ENCODE peak calls at places on chromosomes 12 and 14, in seven cellular contexts. One of them, this sample, is unnamed.

GRCh38 chr14:52700701-52701172 is 5.4 kb upstream of the ERO1A start:
- DNase-seq in NCI-H1417 treated with DMSO at 0.1 percent for 48 hours: no peak
- DNase-seq in GM10248: no peak
- DNase-seq in pancreas: no peak
- DNase-seq in trophoblast cell: no peak
- DNase-seq in activated CD4-positive, alpha-beta T cell treated with anti-CD3 and anti-CD28 coated beads, Interleukin-2, amount 50 U/mL, for 1 hour: no peak
- DNase-seq in stimulated activated CD8-positive, alpha-beta memory T cell treated with anti-CD3 and anti-CD28 coated beads, Interleukin-4, amount 100 ng/mL, for 4 hours: no peak
- DNase-seq in this sample: no peak

GRCh38 chr12:57175428-57176138 is 28.2 kb upstream of the LRP1-AS start:
- DNase-seq in NCI-H1417 treated with DMSO at 0.1 percent for 48 hours: peak
- DNase-seq in GM10248: peak
- DNase-seq in pancreas: peak
- DNase-seq in trophoblast cell: peak
- DNase-seq in activated CD4-positive, alpha-beta T cell treated with anti-CD3 and anti-CD28 coated beads, Interleukin-2, amount 50 U/mL, for 1 hour: peak
- DNase-seq in stimulated activated CD8-positive, alpha-beta memory T cell treated with anti-CD3 and anti-CD28 coated beads, Interleukin-4, amount 100 ng/mL, for 4 hours: no peak
- DNase-seq in this sample: peak

GRCh38 chr12:111596985-111597730 is 2.0 kb downstream of the ATXN2 start:
- DNase-seq in NCI-H1417 treated with DMSO at 0.1 percent for 48 hours: no peak
- DNase-seq in GM10248: peak
- DNase-seq in pancreas: peak
- DNase-seq in trophoblast cell: peak
- DNase-seq in activated CD4-positive, alpha-beta T cell treated with anti-CD3 and anti-CD28 coated beads, Interleukin-2, amount 50 U/mL, for 1 hour: peak
- DNase-seq in stimulated activated CD8-positive, alpha-beta memory T cell treated with anti-CD3 and anti-CD28 coated beads, Interleukin-4, amount 100 ng/mL, for 4 hours: no peak
- DNase-seq in this sample: peak

GRCh38 chr12:57214398-57214781 is 2.2 kb upstream of the NXPH4 start:
- DNase-seq in NCI-H1417 treated with DMSO at 0.1 percent for 48 hours: peak
- DNase-seq in GM10248: peak
- DNase-seq in pancreas: peak
- DNase-seq in trophoblast cell: peak
- DNase-seq in activated CD4-positive, alpha-beta T cell treated with anti-CD3 and anti-CD28 coated beads, Interleukin-2, amount 50 U/mL, for 1 hour: peak
- DNase-seq in stimulated activated CD8-positive, alpha-beta memory T cell treated with anti-CD3 and anti-CD28 coated beads, Interleukin-4, amount 100 ng/mL, for 4 hours: peak
- DNase-seq in this sample: peak

GRCh38 chr14:54453252-54453651 is 12.1 kb upstream of the CNIH1 start:
- DNase-seq in NCI-H1417 treated with DMSO at 0.1 percent for 48 hours: no peak
- DNase-seq in GM10248: no peak
- DNase-seq in pancreas: no peak
- DNase-seq in trophoblast cell: no peak
- DNase-seq in activated CD4-positive, alpha-beta T cell treated with anti-CD3 and anti-CD28 coated beads, Interleukin-2, amount 50 U/mL, for 1 hour: no peak
- DNase-seq in stimulated activated CD8-positive, alpha-beta memory T cell treated with anti-CD3 and anti-CD28 coated beads, Interleukin-4, amount 100 ng/mL, for 4 hours: no peak
- DNase-seq in this sample: no peak

GRCh38 chr12:93918262-93918661 is 230.1 kb upstream of the PLXNC1 start:
- DNase-seq in NCI-H1417 treated with DMSO at 0.1 percent for 48 hours: no peak
- DNase-seq in GM10248: no peak
- DNase-seq in pancreas: no peak
- DNase-seq in trophoblast cell: peak
- DNase-seq in activated CD4-positive, alpha-beta T cell treated with anti-CD3 and anti-CD28 coated beads, Interleukin-2, amount 50 U/mL, for 1 hour: no peak
- DNase-seq in stimulated activated CD8-positive, alpha-beta memory T cell treated with anti-CD3 and anti-CD28 coated beads, Interleukin-4, amount 100 ng/mL, for 4 hours: no peak
- DNase-seq in this sample: no peak

GRCh38 chr14:56562883-56563282 is 16.7 kb upstream of the TMEM260 start:
- DNase-seq in NCI-H1417 treated with DMSO at 0.1 percent for 48 hours: no peak
- DNase-seq in GM10248: no peak
- DNase-seq in pancreas: no peak
- DNase-seq in trophoblast cell: no peak
- DNase-seq in activated CD4-positive, alpha-beta T cell treated with anti-CD3 and anti-CD28 coated beads, Interleukin-2, amount 50 U/mL, for 1 hour: no peak
- DNase-seq in stimulated activated CD8-positive, alpha-beta memory T cell treated with anti-CD3 and anti-CD28 coated beads, Interleukin-4, amount 100 ng/mL, for 4 hours: no peak
- DNase-seq in this sample: no peak

GRCh38 chr12:6211421-6211869 is 11.2 kb downstream of the CD9 start:
- DNase-seq in NCI-H1417 treated with DMSO at 0.1 percent for 48 hours: no peak
- DNase-seq in GM10248: no peak
- DNase-seq in pancreas: no peak
- DNase-seq in trophoblast cell: no peak
- DNase-seq in activated CD4-positive, alpha-beta T cell treated with anti-CD3 and anti-CD28 coated beads, Interleukin-2, amount 50 U/mL, for 1 hour: no peak
- DNase-seq in stimulated activated CD8-positive, alpha-beta memory T cell treated with anti-CD3 and anti-CD28 coated beads, Interleukin-4, amount 100 ng/mL, for 4 hours: no peak
- DNase-seq in this sample: no peak

GRCh38 chr14:55347040-55347439 is 64.6 kb downstream of the ATG14 start:
- DNase-seq in NCI-H1417 treated with DMSO at 0.1 percent for 48 hours: no peak
- DNase-seq in GM10248: no peak
- DNase-seq in pancreas: no peak
- DNase-seq in trophoblast cell: no peak
- DNase-seq in activated CD4-positive, alpha-beta T cell treated with anti-CD3 and anti-CD28 coated beads, Interleukin-2, amount 50 U/mL, for 1 hour: no peak
- DNase-seq in stimulated activated CD8-positive, alpha-beta memory T cell treated with anti-CD3 and anti-CD28 coated beads, Interleukin-4, amount 100 ng/mL, for 4 hours: no peak
- DNase-seq in this sample: no peak

GRCh38 chr14:102883028-102883953 is 39.2 kb upstream of the AMN start:
- DNase-seq in NCI-H1417 treated with DMSO at 0.1 percent for 48 hours: no peak
- DNase-seq in GM10248: no peak
- DNase-seq in pancreas: no peak
- DNase-seq in trophoblast cell: no peak
- DNase-seq in activated CD4-positive, alpha-beta T cell treated with anti-CD3 and anti-CD28 coated beads, Interleukin-2, amount 50 U/mL, for 1 hour: no peak
- DNase-seq in stimulated activated CD8-positive, alpha-beta memory T cell treated with anti-CD3 and anti-CD28 coated beads, Interleukin-4, amount 100 ng/mL, for 4 hours: no peak
- DNase-seq in this sample: no peak

GRCh38 chr12:19846561-19846960 is 407.3 kb downstream of the AEBP2 start:
- DNase-seq in NCI-H1417 treated with DMSO at 0.1 percent for 48 hours: no peak
- DNase-seq in GM10248: no peak
- DNase-seq in pancreas: no peak
- DNase-seq in trophoblast cell: peak
- DNase-seq in activated CD4-positive, alpha-beta T cell treated with anti-CD3 and anti-CD28 coated beads, Interleukin-2, amount 50 U/mL, for 1 hour: no peak
- DNase-seq in stimulated activated CD8-positive, alpha-beta memory T cell treated with anti-CD3 and anti-CD28 coated beads, Interleukin-4, amount 100 ng/mL, for 4 hours: no peak
- DNase-seq in this sample: no peak

GRCh38 chr14:90883782-90884181 is 67.6 kb upstream of the TTC7B start:
- DNase-seq in NCI-H1417 treated with DMSO at 0.1 percent for 48 hours: no peak
- DNase-seq in GM10248: no peak
- DNase-seq in pancreas: no peak
- DNase-seq in trophoblast cell: no peak
- DNase-seq in activated CD4-positive, alpha-beta T cell treated with anti-CD3 and anti-CD28 coated beads, Interleukin-2, amount 50 U/mL, for 1 hour: no peak
- DNase-seq in stimulated activated CD8-positive, alpha-beta memory T cell treated with anti-CD3 and anti-CD28 coated beads, Interleukin-4, amount 100 ng/mL, for 4 hours: no peak
- DNase-seq in this sample: no peak

GRCh38 chr12:64104376-64104775 is 117.7 kb downstream of the KICS2 start:
- DNase-seq in NCI-H1417 treated with DMSO at 0.1 percent for 48 hours: no peak
- DNase-seq in GM10248: no peak
- DNase-seq in pancreas: no peak
- DNase-seq in trophoblast cell: peak
- DNase-seq in activated CD4-positive, alpha-beta T cell treated with anti-CD3 and anti-CD28 coated beads, Interleukin-2, amount 50 U/mL, for 1 hour: no peak
- DNase-seq in stimulated activated CD8-positive, alpha-beta memory T cell treated with anti-CD3 and anti-CD28 coated beads, Interleukin-4, amount 100 ng/mL, for 4 hours: no peak
- DNase-seq in this sample: no peak

GRCh38 chr12:42213954-42214426 is 24.1 kb downstream of the YAF2 start:
- DNase-seq in NCI-H1417 treated with DMSO at 0.1 percent for 48 hours: no peak
- DNase-seq in GM10248: no peak
- DNase-seq in pancreas: no peak
- DNase-seq in trophoblast cell: no peak
- DNase-seq in activated CD4-positive, alpha-beta T cell treated with anti-CD3 and anti-CD28 coated beads, Interleukin-2, amount 50 U/mL, for 1 hour: no peak
- DNase-seq in stimulated activated CD8-positive, alpha-beta memory T cell treated with anti-CD3 and anti-CD28 coated beads, Interleukin-4, amount 100 ng/mL, for 4 hours: no peak
- DNase-seq in this sample: no peak

GRCh38 chr14:101958418-101959185 is 5.8 kb upstream of the DYNC1H1 start:
- DNase-seq in NCI-H1417 treated with DMSO at 0.1 percent for 48 hours: no peak
- DNase-seq in GM10248: no peak
- DNase-seq in pancreas: peak
- DNase-seq in trophoblast cell: no peak
- DNase-seq in activated CD4-positive, alpha-beta T cell treated with anti-CD3 and anti-CD28 coated beads, Interleukin-2, amount 50 U/mL, for 1 hour: no peak
- DNase-seq in stimulated activated CD8-positive, alpha-beta memory T cell treated with anti-CD3 and anti-CD28 coated beads, Interleukin-4, amount 100 ng/mL, for 4 hours: no peak
- DNase-seq in this sample: no peak

GRCh38 chr12:80056232-80056631 is 43.1 kb upstream of the OTOGL start:
- DNase-seq in NCI-H1417 treated with DMSO at 0.1 percent for 48 hours: no peak
- DNase-seq in GM10248: no peak
- DNase-seq in pancreas: no peak
- DNase-seq in trophoblast cell: no peak
- DNase-seq in activated CD4-positive, alpha-beta T cell treated with anti-CD3 and anti-CD28 coated beads, Interleukin-2, amount 50 U/mL, for 1 hour: no peak
- DNase-seq in stimulated activated CD8-positive, alpha-beta memory T cell treated with anti-CD3 and anti-CD28 coated beads, Interleukin-4, amount 100 ng/mL, for 4 hours: no peak
- DNase-seq in this sample: no peak

GRCh38 chr14:39310071-39310470 is 76.4 kb downstream of the MIA2 start:
- DNase-seq in NCI-H1417 treated with DMSO at 0.1 percent for 48 hours: no peak
- DNase-seq in GM10248: no peak
- DNase-seq in pancreas: no peak
- DNase-seq in trophoblast cell: peak
- DNase-seq in activated CD4-positive, alpha-beta T cell treated with anti-CD3 and anti-CD28 coated beads, Interleukin-2, amount 50 U/mL, for 1 hour: no peak
- DNase-seq in stimulated activated CD8-positive, alpha-beta memory T cell treated with anti-CD3 and anti-CD28 coated beads, Interleukin-4, amount 100 ng/mL, for 4 hours: no peak
- DNase-seq in this sample: no peak

GRCh38 chr12:27333311-27334009 is 824 bp downstream of the BMAL2 start:
- DNase-seq in NCI-H1417 treated with DMSO at 0.1 percent for 48 hours: no peak
- DNase-seq in GM10248: peak
- DNase-seq in pancreas: peak
- DNase-seq in trophoblast cell: peak
- DNase-seq in activated CD4-positive, alpha-beta T cell treated with anti-CD3 and anti-CD28 coated beads, Interleukin-2, amount 50 U/mL, for 1 hour: peak
- DNase-seq in stimulated activated CD8-positive, alpha-beta memory T cell treated with anti-CD3 and anti-CD28 coated beads, Interleukin-4, amount 100 ng/mL, for 4 hours: peak
- DNase-seq in this sample: no peak

GRCh38 chr14:24072436-24072835 is 1.1 kb downstream of the CPNE6 start:
- DNase-seq in NCI-H1417 treated with DMSO at 0.1 percent for 48 hours: no peak
- DNase-seq in GM10248: no peak
- DNase-seq in pancreas: no peak
- DNase-seq in trophoblast cell: no peak
- DNase-seq in activated CD4-positive, alpha-beta T cell treated with anti-CD3 and anti-CD28 coated beads, Interleukin-2, amount 50 U/mL, for 1 hour: no peak
- DNase-seq in stimulated activated CD8-positive, alpha-beta memory T cell treated with anti-CD3 and anti-CD28 coated beads, Interleukin-4, amount 100 ng/mL, for 4 hours: no peak
- DNase-seq in this sample: no peak

GRCh38 chr14:52086755-52087154 is 17.9 kb upstream of the NID2 start:
- DNase-seq in NCI-H1417 treated with DMSO at 0.1 percent for 48 hours: no peak
- DNase-seq in GM10248: no peak
- DNase-seq in pancreas: no peak
- DNase-seq in trophoblast cell: no peak
- DNase-seq in activated CD4-positive, alpha-beta T cell treated with anti-CD3 and anti-CD28 coated beads, Interleukin-2, amount 50 U/mL, for 1 hour: no peak
- DNase-seq in stimulated activated CD8-positive, alpha-beta memory T cell treated with anti-CD3 and anti-CD28 coated beads, Interleukin-4, amount 100 ng/mL, for 4 hours: no peak
- DNase-seq in this sample: no peak

GRCh38 chr14:100471451-100472093 is 115.6 kb downstream of the BEGAIN start:
- DNase-seq in NCI-H1417 treated with DMSO at 0.1 percent for 48 hours: peak
- DNase-seq in GM10248: no peak
- DNase-seq in pancreas: peak
- DNase-seq in trophoblast cell: peak
- DNase-seq in activated CD4-positive, alpha-beta T cell treated with anti-CD3 and anti-CD28 coated beads, Interleukin-2, amount 50 U/mL, for 1 hour: no peak
- DNase-seq in stimulated activated CD8-positive, alpha-beta memory T cell treated with anti-CD3 and anti-CD28 coated beads, Interleukin-4, amount 100 ng/mL, for 4 hours: no peak
- DNase-seq in this sample: no peak

GRCh38 chr14:86683525-86683924 is 1153.6 kb downstream of the FLRT2 start:
- DNase-seq in NCI-H1417 treated with DMSO at 0.1 percent for 48 hours: no peak
- DNase-seq in GM10248: no peak
- DNase-seq in pancreas: no peak
- DNase-seq in trophoblast cell: peak
- DNase-seq in activated CD4-positive, alpha-beta T cell treated with anti-CD3 and anti-CD28 coated beads, Interleukin-2, amount 50 U/mL, for 1 hour: no peak
- DNase-seq in stimulated activated CD8-positive, alpha-beta memory T cell treated with anti-CD3 and anti-CD28 coated beads, Interleukin-4, amount 100 ng/mL, for 4 hours: no peak
- DNase-seq in this sample: no peak

GRCh38 chr14:92531151-92531873 is 17.7 kb downstream of the RIN3 start:
- DNase-seq in NCI-H1417 treated with DMSO at 0.1 percent for 48 hours: no peak
- DNase-seq in GM10248: no peak
- DNase-seq in pancreas: no peak
- DNase-seq in trophoblast cell: peak
- DNase-seq in activated CD4-positive, alpha-beta T cell treated with anti-CD3 and anti-CD28 coated beads, Interleukin-2, amount 50 U/mL, for 1 hour: no peak
- DNase-seq in stimulated activated CD8-positive, alpha-beta memory T cell treated with anti-CD3 and anti-CD28 coated beads, Interleukin-4, amount 100 ng/mL, for 4 hours: peak
- DNase-seq in this sample: no peak

GRCh38 chr14:44180975-44181374 is 326.1 kb downstream of the FSCB start:
- DNase-seq in NCI-H1417 treated with DMSO at 0.1 percent for 48 hours: no peak
- DNase-seq in GM10248: no peak
- DNase-seq in pancreas: no peak
- DNase-seq in trophoblast cell: no peak
- DNase-seq in activated CD4-positive, alpha-beta T cell treated with anti-CD3 and anti-CD28 coated beads, Interleukin-2, amount 50 U/mL, for 1 hour: no peak
- DNase-seq in stimulated activated CD8-positive, alpha-beta memory T cell treated with anti-CD3 and anti-CD28 coated beads, Interleukin-4, amount 100 ng/mL, for 4 hours: no peak
- DNase-seq in this sample: no peak

GRCh38 chr12:124722871-124723270 is 140.8 kb downstream of the SCARB1 start:
- DNase-seq in NCI-H1417 treated with DMSO at 0.1 percent for 48 hours: no peak
- DNase-seq in GM10248: no peak
- DNase-seq in pancreas: no peak
- DNase-seq in trophoblast cell: no peak
- DNase-seq in activated CD4-positive, alpha-beta T cell treated with anti-CD3 and anti-CD28 coated beads, Interleukin-2, amount 50 U/mL, for 1 hour: no peak
- DNase-seq in stimulated activated CD8-positive, alpha-beta memory T cell treated with anti-CD3 and anti-CD28 coated beads, Interleukin-4, amount 100 ng/mL, for 4 hours: no peak
- DNase-seq in this sample: peak

GRCh38 chr12:14841761-14842160 is 1.6 kb downstream of the ART4 start:
- DNase-seq in NCI-H1417 treated with DMSO at 0.1 percent for 48 hours: no peak
- DNase-seq in GM10248: no peak
- DNase-seq in pancreas: no peak
- DNase-seq in trophoblast cell: peak
- DNase-seq in activated CD4-positive, alpha-beta T cell treated with anti-CD3 and anti-CD28 coated beads, Interleukin-2, amount 50 U/mL, for 1 hour: no peak
- DNase-seq in stimulated activated CD8-positive, alpha-beta memory T cell treated with anti-CD3 and anti-CD28 coated beads, Interleukin-4, amount 100 ng/mL, for 4 hours: no peak
- DNase-seq in this sample: no peak

GRCh38 chr12:26821212-26821701 is 11.7 kb downstream of the ITPR2 start:
- DNase-seq in NCI-H1417 treated with DMSO at 0.1 percent for 48 hours: no peak
- DNase-seq in GM10248: no peak
- DNase-seq in pancreas: no peak
- DNase-seq in trophoblast cell: no peak
- DNase-seq in activated CD4-positive, alpha-beta T cell treated with anti-CD3 and anti-CD28 coated beads, Interleukin-2, amount 50 U/mL, for 1 hour: no peak
- DNase-seq in stimulated activated CD8-positive, alpha-beta memory T cell treated with anti-CD3 and anti-CD28 coated beads, Interleukin-4, amount 100 ng/mL, for 4 hours: no peak
- DNase-seq in this sample: no peak

GRCh38 chr12:94204647-94205247 is 56.4 kb downstream of the PLXNC1 start:
- DNase-seq in NCI-H1417 treated with DMSO at 0.1 percent for 48 hours: no peak
- DNase-seq in GM10248: no peak
- DNase-seq in pancreas: no peak
- DNase-seq in trophoblast cell: no peak
- DNase-seq in activated CD4-positive, alpha-beta T cell treated with anti-CD3 and anti-CD28 coated beads, Interleukin-2, amount 50 U/mL, for 1 hour: no peak
- DNase-seq in stimulated activated CD8-positive, alpha-beta memory T cell treated with anti-CD3 and anti-CD28 coated beads, Interleukin-4, amount 100 ng/mL, for 4 hours: no peak
- DNase-seq in this sample: peak